ENCODE peak calls at places on chromosomes 16 and 17, in six cellular contexts. J, N, S, T, D and I are unnamed samples.

GRCh38 chr17:74455025-74455585 is 11.3 kb upstream of the CD300A start:
- DNase-seq in S (no peak), N (no peak), D (no peak), T (no peak), J (no peak), I (no peak)

GRCh38 chr17:63688396-63689020 is 11.4 kb downstream of the LIMD2 start:
- DNase-seq in D (no peak), N (no peak), T (no peak), S (no peak), J (no peak), I (no peak)

GRCh38 chr17:17403899-17404576 is 72.8 kb upstream of the MED9 start:
- DNase-seq in D (no peak), N (no peak), S (no peak), J (no peak), T (no peak), I (no peak)

GRCh38 chr16:2188395-2188794 is 8.0 kb downstream of the CASKIN1 start:
- DNase-seq in D (no peak), J (no peak), S (no peak), T (no peak), N (no peak), I (no peak)

GRCh38 chr16:17345043-17345442 is 125.7 kb downstream of the XYLT1 start:
- DNase-seq in D (peak), J (no peak), N (peak), S (no peak), T (no peak), I (peak)

GRCh38 chr17:64771980-64772844 is 110.1 kb upstream of the SMURF2 start:
- DNase-seq in J (no peak), S (no peak), D (no peak), N (no peak), T (no peak), I (no peak)

GRCh38 chr17:61583242-61583641 is 7.8 kb downstream of the NACA2 start:
- DNase-seq in J (peak), N (peak), S (peak), D (no peak), T (no peak), I (peak)

GRCh38 chr17:48541574-48542113 is 3.3 kb downstream of the HOXB2 start:
- DNase-seq in N (peak), S (no peak), J (peak), T (no peak), D (no peak), I (peak)

GRCh38 chr17:55717898-55718735 is 4.5 kb downstream of the TMEM100 start:
- DNase-seq in D (peak), T (no peak), N (peak), S (peak), J (no peak), I (peak)

GRCh38 chr17:78377858-78378224 is 608 bp upstream of the PGS1 start:
- DNase-seq in D (no peak), J (peak), S (no peak), T (no peak), N (no peak), I (no peak)

GRCh38 chr17:48575066-48575582 is 3.0 kb downstream of the HOXB4 start:
- DNase-seq in T (no peak), D (no peak), J (no peak), S (no peak), N (peak), I (no peak)

GRCh38 chr17:49101054-49101534 is 31.5 kb upstream of the B4GALNT2 start:
- DNase-seq in S (no peak), N (peak), T (no peak), J (peak), D (peak), I (peak)

GRCh38 chr16:35795361-35796029 is 2336.1 kb downstream of the TP53TG3F start:
- DNase-seq in N (no peak), T (no peak), J (no peak), S (no peak), D (no peak), I (peak)

GRCh38 chr17:79026345-79027273 is 2.6 kb downstream of the C1QTNF1 start:
- DNase-seq in D (no peak), T (no peak), N (peak), S (peak), J (peak), I (no peak)

GRCh38 chr17:5506307-5506706 is 19.9 kb downstream of the MIS12 start:
- DNase-seq in T (no peak), S (no peak), J (no peak), D (no peak), N (no peak), I (no peak)

GRCh38 chr16:12584488-12585233 is 219.0 kb downstream of the CPPED1 start:
- DNase-seq in J (peak), S (no peak), D (no peak), T (no peak), N (no peak), I (no peak)

GRCh38 chr17:2950846-2951245 is 112.6 kb downstream of the OR1D5 start:
- DNase-seq in S (no peak), J (no peak), N (no peak), D (no peak), T (no peak), I (no peak)

GRCh38 chr17:17496189-17497064 is at the start of gene RASD1:
- DNase-seq in D (peak), T (peak), S (peak), J (peak), N (peak), I (peak)

GRCh38 chr17:29613856-29614255 is 8.9 kb downstream of the CORO6 start:
- DNase-seq in D (no peak), N (no peak), S (no peak), J (no peak), T (no peak), I (no peak)

GRCh38 chr16:78703951-78704350 is 604.5 kb downstream of the WWOX start:
- DNase-seq in J (no peak), D (no peak), S (no peak), N (peak), T (no peak), I (no peak)

GRCh38 chr17:77771998-77772397 is 186.5 kb upstream of the TNRC6C start:
- DNase-seq in S (no peak), D (no peak), J (no peak), T (no peak), N (no peak), I (no peak)

GRCh38 chr17:1847191-1847590 is 17.4 kb downstream of the RPA1 start:
- DNase-seq in D (no peak), T (no peak), S (no peak), N (no peak), J (no peak), I (no peak)

GRCh38 chr16:17403859-17404545 is 66.8 kb downstream of the XYLT1 start:
- DNase-seq in J (no peak), N (no peak), D (no peak), T (no peak), S (no peak), I (no peak)

GRCh38 chr17:65678534-65678933 is 117.1 kb upstream of the AXIN2 start:
- DNase-seq in N (no peak), J (no peak), T (no peak), D (no peak), S (no peak), I (no peak)

GRCh38 chr17:76467366-76467765 is at the start of gene AANAT:
- DNase-seq in D (no peak), S (no peak), J (no peak), T (no peak), N (no peak), I (no peak)

GRCh38 chr16:66904846-66905632 is 13.6 kb downstream of the CDH16 start:
- DNase-seq in N (peak), D (no peak), T (no peak), S (no peak), J (no peak), I (no peak)